ENCODE peak calls at places on chromosomes 5 and 9, in four cellular contexts. E is suprapubic skin, F is HEK293T, P is AG09319. Y is an unnamed sample.

GRCh38 chr9:98369066-98369425 is 113.6 kb upstream of the TBC1D2 start:
- DNase-seq in E (no peak), F (no peak), P (no peak), Y (no peak)

GRCh38 chr5:76041863-76042262 is 41.3 kb upstream of the SV2C start:
- DNase-seq in E (no peak), F (peak; percentile 30), P (no peak), Y (no peak)

GRCh38 chr9:17138503-17138902 is 3.7 kb downstream of the CNTLN start:
- DNase-seq in E (no peak), F (no peak), P (no peak), Y (no peak)

GRCh38 chr5:113378081-113378480 is 56.7 kb downstream of the TSSK1B start:
- DNase-seq in E (no peak), F (no peak), P (no peak), Y (no peak)

GRCh38 chr9:93636172-93636661 is 59.8 kb downstream of the PHF2 start:
- DNase-seq in E (peak; percentile 52), F (no peak), P (no peak), Y (no peak)

GRCh38 chr5:88683506-88684135 is 199.4 kb downstream of the MEF2C start:
- DNase-seq in E (no peak), F (no peak), P (no peak), Y (no peak)

GRCh38 chr5:132363431-132364112 is 5.9 kb upstream of the SLC22A5 start:
- DNase-seq in E (no peak), F (no peak), P (no peak), Y (no peak)

GRCh38 chr5:113153512-113154097 is 177.0 kb downstream of the DCP2 start:
- DNase-seq in E (no peak), F (no peak), P (no peak), Y (no peak)

GRCh38 chr5:177077335-177077734 is 9.4 kb upstream of the FGFR4 start:
- DNase-seq in E (no peak), F (peak; percentile 49), P (no peak), Y (no peak)

GRCh38 chr5:169576181-169576598 is 7.4 kb upstream of the SPDL1 start:
- DNase-seq in E (peak; percentile 57), F (no peak), P (peak; percentile 67), Y (no peak)

GRCh38 chr9:112338561-112338960 is 5.1 kb upstream of the PTBP3 start:
- DNase-seq in E (no peak), F (no peak), P (no peak), Y (no peak)

GRCh38 chr9:28332648-28333047 is 759.4 kb upstream of the C9orf72 start:
- DNase-seq in E (no peak), F (no peak), P (no peak), Y (no peak)

GRCh38 chr9:36893148-36893547 is 140.9 kb downstream of the PAX5 start:
- DNase-seq in E (peak; percentile 36), F (no peak), P (no peak), Y (no peak)

Y was measured in neural crest cell.